ENCODE peak calls at places on chromosomes 2 and 18, in four cellular contexts. L is K562, K is H1, X is HepG2. A is an unnamed sample.

GRCh38 chr2:45263147-45263546 is 253.9 kb upstream of the SIX2 start:
- DNase-seq in K (peak; percentile 35), X (no peak), L (no peak), A (no peak)

GRCh38 chr18:986552-986951 is 81.9 kb downstream of the ADCYAP1 start:
- DNase-seq in X (no peak), K (no peak), L (no peak), A (no peak)

GRCh38 chr2:7209776-7210555 is 292.8 kb downstream of the RNF144A start:
- DNase-seq in K (no peak), L (no peak), X (no peak), A (no peak)

GRCh38 chr18:46619559-46619958 is 37.5 kb downstream of the LOXHD1 start:
- DNase-seq in L (no peak), K (no peak), X (no peak), A (no peak)

GRCh38 chr2:219433666-219434467 is 776 bp upstream of the SPEG start:
- DNase-seq in L (peak; percentile 75), X (peak; percentile 35), K (peak; percentile 87), A (no peak)

GRCh38 chr2:47019532-47019931 is 103.9 kb upstream of the MCFD2 start:
- DNase-seq in X (no peak), K (no peak), L (no peak), A (no peak)

GRCh38 chr2:95698166-95698565 is 106.4 kb downstream of the TRIM43 start:
- DNase-seq in X (no peak), K (no peak), L (no peak), A (no peak)

GRCh38 chr2:96835830-96836229 is 8.0 kb downstream of the ANKRD23 start:
- DNase-seq in L (no peak), K (no peak), X (no peak), A (no peak)

GRCh38 chr2:30655660-30656059 is 151.6 kb downstream of the CAPN13 start:
- DNase-seq in L (no peak), X (no peak), K (peak; percentile 33), A (no peak)

GRCh38 chr18:70491734-70492348 is 203.0 kb downstream of the SOCS6 start:
- DNase-seq in X (peak; percentile 59), K (peak; percentile 83), L (peak; percentile 30), A (no peak)

GRCh38 chr2:168114021-168114420 is 133.4 kb downstream of the STK39 start:
- DNase-seq in K (no peak), L (no peak), X (no peak), A (no peak)

GRCh38 chr2:120956486-120957156 is 221.0 kb downstream of the GLI2 start:
- DNase-seq in L (no peak), K (no peak), X (no peak), A (no peak)

GRCh38 chr2:120953066-120953760 is 217.5 kb downstream of the GLI2 start:
- DNase-seq in X (no peak), K (no peak), L (no peak), A (no peak)

GRCh38 chr2:120953843-120954584 is 218.3 kb downstream of the GLI2 start:
- DNase-seq in K (no peak), L (no peak), X (no peak), A (no peak)

GRCh38 chr2:120954939-120955338 is 219.3 kb downstream of the GLI2 start:
- DNase-seq in L (no peak), K (no peak), X (no peak), A (no peak)

GRCh38 chr2:120955427-120955826 is 219.8 kb downstream of the GLI2 start:
- DNase-seq in L (no peak), K (no peak), X (no peak), A (no peak)
- TF ChIP-seq CBX5 in L (no peak), K (no peak), X (no peak), A (no peak)

GRCh38 chr2:206259615-206260426 is 14.6 kb upstream of the ZDBF2 start:
- DNase-seq in X (no peak), L (no peak), K (no peak), A (no peak)

GRCh38 chr2:206257861-206258260 is 16.6 kb upstream of the ZDBF2 start:
- DNase-seq in L (no peak), K (no peak), X (no peak), A (no peak)

GRCh38 chr2:206257345-206257744 is 17.1 kb upstream of the ZDBF2 start:
- DNase-seq in L (no peak), X (no peak), K (no peak), A (no peak)

GRCh38 chr2:206255003-206255402 is 19.5 kb upstream of the ZDBF2 start:
- DNase-seq in L (no peak), K (no peak), X (no peak), A (no peak)

DNA sequence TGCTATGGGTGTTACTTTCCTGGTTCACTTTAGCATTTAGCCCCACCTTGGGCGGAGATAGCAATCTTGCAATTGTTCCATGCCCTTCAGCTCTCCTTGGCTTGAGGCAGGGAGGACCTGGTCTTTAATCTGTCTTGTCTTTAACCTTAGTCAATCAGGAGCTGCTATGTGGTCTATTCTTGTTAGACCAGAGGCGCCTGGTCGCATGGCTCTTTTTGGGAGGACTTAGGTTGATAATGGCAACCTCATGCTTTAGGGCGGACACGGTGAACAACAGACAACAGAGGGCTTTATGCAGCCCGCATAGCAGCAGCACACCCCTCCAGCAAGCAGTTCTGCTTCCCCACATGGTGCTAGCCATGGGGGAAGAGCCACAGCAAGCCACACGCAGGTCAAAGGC is 17.8 kb upstream of the ZDBF2 start:
- DNase-seq in L (no peak), X (no peak), K (no peak), A (no peak)
- TF ChIP-seq CBX5 in L (no peak), X (no peak), K (no peak), A (no peak)

GRCh38 chr2:238121511-238122286 is 16.8 kb upstream of the KLHL30 start:
- DNase-seq in K (no peak), X (no peak), L (no peak), A (no peak)
- TF ChIP-seq CBX5 in K (no peak), X (no peak), L (no peak), A (no peak)

GRCh38 chr2:60882971-60883753 is 1.8 kb downstream of the REL start:
- DNase-seq in K (no peak), L (peak; percentile 27), X (no peak), A (peak; percentile 61)
- TF ChIP-seq CBX5 in K (no peak), L (no peak), X (no peak), A (no peak)

DNA sequence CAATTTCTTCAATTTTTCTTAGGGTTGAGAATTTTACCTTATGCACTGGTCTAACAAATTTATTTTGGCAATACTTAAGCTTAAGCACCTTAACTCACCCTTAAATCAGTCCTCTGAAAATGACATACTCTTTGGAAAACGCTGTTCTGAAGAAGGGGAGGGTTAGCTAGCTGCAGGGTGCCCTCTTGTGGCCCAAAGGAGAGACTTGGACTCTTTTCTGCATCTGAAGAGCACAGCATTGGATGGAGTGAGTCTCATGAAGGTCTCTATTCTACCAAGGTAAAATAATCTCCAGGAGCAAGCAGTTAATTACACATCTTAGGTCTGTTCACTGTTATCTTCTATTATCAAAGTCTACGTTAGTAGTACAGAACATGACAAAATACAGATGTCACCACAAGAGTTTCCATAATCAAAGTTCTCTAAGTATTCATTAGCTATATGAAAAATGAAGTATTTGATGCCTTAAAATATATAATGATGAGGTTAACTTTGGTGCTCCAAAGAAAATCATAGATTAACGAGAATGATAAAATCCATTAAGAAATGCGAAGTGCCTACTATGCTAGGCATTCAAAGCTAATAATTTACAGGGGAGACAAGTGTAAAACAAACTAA is 24.4 kb downstream of the PUM2 start:
- DNase-seq in X (peak; percentile 58), L (peak; percentile 48), K (no peak), A (no peak)
- TF ChIP-seq CBX5 in X (no peak), L (no peak), K (no peak), A (no peak)

DNA sequence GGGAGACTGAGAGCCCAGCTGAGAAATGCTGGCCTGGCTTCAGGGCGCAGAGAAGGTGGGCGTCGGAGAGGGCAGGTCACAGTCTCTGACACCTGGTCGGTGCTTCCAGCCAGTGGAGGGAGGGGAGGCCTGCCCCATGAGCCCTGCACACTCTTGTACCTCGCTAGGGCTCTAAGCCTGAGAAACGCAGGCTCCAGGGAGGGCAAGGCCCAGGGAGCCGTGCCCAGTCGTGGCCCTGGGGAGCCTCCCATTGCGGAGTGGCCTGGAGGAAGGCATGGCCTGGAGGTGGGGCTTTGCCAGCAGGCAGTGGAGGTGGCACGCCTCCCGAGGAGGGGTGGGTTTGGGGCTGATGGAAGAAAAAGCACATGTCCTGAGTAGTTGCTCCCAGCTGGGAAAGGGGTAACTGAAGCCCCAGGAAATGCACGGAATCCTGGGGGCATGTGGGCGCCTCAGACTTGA is 39.0 kb downstream of the MTERF4 start:
- DNase-seq in L (no peak), K (no peak), X (no peak), A (no peak)
- TF ChIP-seq CBX5 in L (no peak), K (no peak), X (no peak), A (no peak)